ENCODE peak calls at places on chromosomes 1 and 21, in five cellular contexts. One of them, this sample, is unnamed.

GRCh38 chr1:171329251-171329650 is 15.3 kb downstream of the FMO4 start:
- DNase-seq in neuronal stem cell: no peak
- DNase-seq in GM23338: no peak
- DNase-seq in DND-41: no peak
- DNase-seq in hepatocyte: no peak
- DNase-seq in this sample: no peak

GRCh38 chr1:15961492-15961891 is 14.4 kb downstream of the ZBTB17 start:
- DNase-seq in neuronal stem cell: no peak
- DNase-seq in GM23338: peak; percentile 53
- DNase-seq in DND-41: no peak
- DNase-seq in hepatocyte: no peak
- DNase-seq in this sample: no peak

GRCh38 chr1:214044438-214045214 is 56.9 kb downstream of the PROX1 start:
- DNase-seq in neuronal stem cell: no peak
- DNase-seq in GM23338: peak; percentile 21
- DNase-seq in DND-41: no peak
- DNase-seq in hepatocyte: peak; percentile 21
- DNase-seq in this sample: no peak

GRCh38 chr21:27306821-27307746 is 340.2 kb upstream of the ADAMTS5 start:
- DNase-seq in neuronal stem cell: no peak
- DNase-seq in GM23338: no peak
- DNase-seq in DND-41: no peak
- DNase-seq in hepatocyte: no peak
- DNase-seq in this sample: no peak

GRCh38 chr1:42847721-42848470 is 1.5 kb downstream of the ZNF691 start:
- DNase-seq in neuronal stem cell: no peak
- DNase-seq in GM23338: no peak
- DNase-seq in DND-41: no peak
- DNase-seq in hepatocyte: no peak
- DNase-seq in this sample: peak; percentile 64

GRCh38 chr1:174746024-174746808 is 253.5 kb upstream of the CACYBP start:
- DNase-seq in neuronal stem cell: no peak
- DNase-seq in GM23338: no peak
- DNase-seq in DND-41: no peak
- DNase-seq in hepatocyte: no peak
- DNase-seq in this sample: no peak

GRCh38 chr21:26961704-26962103 is 5.2 kb downstream of the ADAMTS5 start:
- DNase-seq in neuronal stem cell: no peak
- DNase-seq in GM23338: peak; percentile 83
- DNase-seq in DND-41: no peak
- DNase-seq in hepatocyte: no peak
- DNase-seq in this sample: no peak

GRCh38 chr1:61459345-61459744 is 265.6 kb downstream of the TM2D1 start:
- DNase-seq in neuronal stem cell: no peak
- DNase-seq in GM23338: no peak
- DNase-seq in DND-41: no peak
- DNase-seq in hepatocyte: no peak
- DNase-seq in this sample: no peak

GRCh38 chr1:183293243-183293642 is 107.2 kb downstream of the LAMC2 start:
- DNase-seq in neuronal stem cell: no peak
- DNase-seq in GM23338: no peak
- DNase-seq in DND-41: no peak
- DNase-seq in hepatocyte: no peak
- DNase-seq in this sample: no peak

GRCh38 chr1:230350208-230350921 is 75.8 kb downstream of the PGBD5 start:
- DNase-seq in neuronal stem cell: no peak
- DNase-seq in GM23338: no peak
- DNase-seq in DND-41: no peak
- DNase-seq in hepatocyte: no peak
- DNase-seq in this sample: no peak

GRCh38 chr1:112702067-112702395 is 4.9 kb downstream of the RHOC start:
- DNase-seq in neuronal stem cell: no peak
- DNase-seq in GM23338: no peak
- DNase-seq in DND-41: no peak
- DNase-seq in hepatocyte: no peak
- DNase-seq in this sample: no peak

GRCh38 chr1:221887091-221887746 is 145.3 kb upstream of the DUSP10 start:
- DNase-seq in neuronal stem cell: no peak
- DNase-seq in GM23338: no peak
- DNase-seq in DND-41: no peak
- DNase-seq in hepatocyte: peak; percentile 77
- DNase-seq in this sample: no peak

GRCh38 chr1:10720635-10721034 is 75.8 kb downstream of the CASZ1 start:
- DNase-seq in neuronal stem cell: no peak
- DNase-seq in GM23338: no peak
- DNase-seq in DND-41: no peak
- DNase-seq in hepatocyte: no peak
- DNase-seq in this sample: no peak

GRCh38 chr1:9078035-9078948 is 8.9 kb upstream of the SLC2A5 start:
- DNase-seq in neuronal stem cell: no peak
- DNase-seq in GM23338: no peak
- DNase-seq in DND-41: no peak
- DNase-seq in hepatocyte: no peak
- DNase-seq in this sample: peak; percentile 63

GRCh38 chr1:183244466-183244865 is 58.4 kb downstream of the LAMC2 start:
- DNase-seq in neuronal stem cell: no peak
- DNase-seq in GM23338: no peak
- DNase-seq in DND-41: no peak
- DNase-seq in hepatocyte: peak; percentile 30
- DNase-seq in this sample: no peak

GRCh38 chr21:41316641-41317392 is at the start of gene FAM3B:
- DNase-seq in neuronal stem cell: peak; percentile 15
- DNase-seq in GM23338: peak; percentile 85
- DNase-seq in DND-41: no peak
- DNase-seq in hepatocyte: peak; percentile 69
- DNase-seq in this sample: no peak

GRCh38 chr1:41799723-41800122 is 119.0 kb downstream of the HIVEP3 start:
- DNase-seq in neuronal stem cell: no peak
- DNase-seq in GM23338: no peak
- DNase-seq in DND-41: no peak
- DNase-seq in hepatocyte: no peak
- DNase-seq in this sample: no peak

GRCh38 chr1:34419662-34420061 is 243.0 kb downstream of the C1orf94 start:
- DNase-seq in neuronal stem cell: no peak
- DNase-seq in GM23338: peak; percentile 79
- DNase-seq in DND-41: no peak
- DNase-seq in hepatocyte: no peak
- DNase-seq in this sample: no peak

GRCh38 chr21:44947930-44948331 is 8.1 kb downstream of the SLX9 start:
- DNase-seq in neuronal stem cell: no peak
- DNase-seq in GM23338: no peak
- DNase-seq in DND-41: no peak
- DNase-seq in hepatocyte: no peak
- DNase-seq in this sample: no peak

GRCh38 chr1:28926629-28927441 is 12.5 kb downstream of the EPB41 start:
- DNase-seq in neuronal stem cell: no peak
- DNase-seq in GM23338: peak; percentile 16
- DNase-seq in DND-41: peak; percentile 63
- DNase-seq in hepatocyte: no peak
- DNase-seq in this sample: peak; percentile 92

GRCh38 chr1:8736927-8737326 is 80.5 kb downstream of the RERE start:
- DNase-seq in neuronal stem cell: no peak
- DNase-seq in GM23338: no peak
- DNase-seq in DND-41: no peak
- DNase-seq in hepatocyte: no peak
- DNase-seq in this sample: no peak

GRCh38 chr1:22326372-22326915 is 125.2 kb upstream of the ZBTB40 start:
- DNase-seq in neuronal stem cell: no peak
- DNase-seq in GM23338: no peak
- DNase-seq in DND-41: no peak
- DNase-seq in hepatocyte: no peak
- DNase-seq in this sample: no peak

GRCh38 chr1:65393928-65394327 is 26.5 kb upstream of the LEPR start:
- DNase-seq in neuronal stem cell: no peak
- DNase-seq in GM23338: no peak
- DNase-seq in DND-41: no peak
- DNase-seq in hepatocyte: no peak
- DNase-seq in this sample: no peak

GRCh38 chr1:152873495-152873894 is 4.6 kb upstream of the SMCP start:
- DNase-seq in neuronal stem cell: no peak
- DNase-seq in GM23338: no peak
- DNase-seq in DND-41: no peak
- DNase-seq in hepatocyte: no peak
- DNase-seq in this sample: no peak

GRCh38 chr1:157090771-157091170 is 8.8 kb downstream of the ETV3L start:
- DNase-seq in neuronal stem cell: no peak
- DNase-seq in GM23338: no peak
- DNase-seq in DND-41: no peak
- DNase-seq in hepatocyte: no peak
- DNase-seq in this sample: no peak

GRCh38 chr1:246907472-246907871 is 24.3 kb downstream of the AHCTF1 start:
- DNase-seq in neuronal stem cell: no peak
- DNase-seq in GM23338: peak; percentile 66
- DNase-seq in DND-41: peak; percentile 43
- DNase-seq in hepatocyte: peak; percentile 63
- DNase-seq in this sample: peak; percentile 51

GRCh38 chr1:206606867-206607266 is 5.4 kb downstream of the EIF2D start:
- DNase-seq in neuronal stem cell: no peak
- DNase-seq in GM23338: peak; percentile 70
- DNase-seq in DND-41: no peak
- DNase-seq in hepatocyte: peak; percentile 40
- DNase-seq in this sample: peak; percentile 51

GRCh38 chr1:82269466-82269865 is 468.7 kb downstream of the ADGRL2 start:
- DNase-seq in neuronal stem cell: no peak
- DNase-seq in GM23338: no peak
- DNase-seq in DND-41: no peak
- DNase-seq in hepatocyte: peak; percentile 28
- DNase-seq in this sample: no peak

DNA sequence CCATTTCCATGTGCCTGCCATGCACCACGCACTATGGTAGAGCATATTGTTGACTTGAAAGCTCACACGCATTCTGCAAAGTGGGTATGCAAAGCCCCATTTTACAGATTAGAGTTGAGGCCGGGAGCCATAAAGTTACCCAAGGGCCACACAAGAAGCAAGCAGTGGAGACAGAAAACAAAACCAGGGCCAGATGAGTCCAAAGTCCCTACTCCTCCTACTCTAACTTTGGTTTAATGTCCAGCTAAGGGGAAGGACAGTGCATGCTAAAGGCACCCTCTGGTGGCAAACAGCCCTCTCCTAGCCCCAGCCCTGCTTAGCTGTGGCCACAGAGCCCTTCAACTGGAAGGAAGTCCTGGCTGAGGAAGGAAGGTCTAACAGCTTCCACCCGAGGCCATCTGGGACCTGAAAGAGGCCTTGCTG is 74.9 kb downstream of the SLC66A1 start:
- DNase-seq in neuronal stem cell: no peak
- DNase-seq in GM23338: no peak
- DNase-seq in DND-41: no peak
- DNase-seq in hepatocyte: no peak
- DNase-seq in this sample: no peak
- H3K4me2 ChIP-seq in neuronal stem cell: no peak overlapping the region
- H3K4me2 ChIP-seq in GM23338: no peak overlapping the region
- H3K4me2 ChIP-seq in DND-41: no peak overlapping the region
- H3K4me2 ChIP-seq in hepatocyte: no peak overlapping the region
- H3K4me2 ChIP-seq in this sample: no peak overlapping the region

DNA sequence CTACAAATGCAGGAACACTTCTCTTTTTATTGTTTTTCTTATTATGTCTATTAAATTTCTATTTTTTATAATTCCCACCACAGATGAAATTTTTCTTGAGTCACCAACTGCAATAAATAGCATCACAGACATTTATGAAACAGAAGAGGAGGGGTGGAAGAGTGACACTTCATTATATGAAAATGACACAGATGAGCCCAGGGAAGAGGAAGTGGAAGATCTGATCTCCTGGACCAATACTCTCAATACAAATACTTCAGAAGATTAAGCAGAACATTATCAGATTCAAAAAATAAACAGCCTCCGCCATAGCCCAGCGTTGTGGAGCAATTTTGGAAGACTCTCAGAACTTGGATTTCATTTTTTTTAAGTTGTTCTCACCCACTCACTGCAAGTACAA is 63.5 kb downstream of the UBE2U start:
- DNase-seq in neuronal stem cell: no peak
- DNase-seq in GM23338: no peak
- DNase-seq in DND-41: no peak
- DNase-seq in hepatocyte: no peak
- DNase-seq in this sample: no peak
- H3K4me2 ChIP-seq in neuronal stem cell: no peak overlapping the region
- H3K4me2 ChIP-seq in GM23338: no peak overlapping the region
- H3K4me2 ChIP-seq in DND-41: no peak overlapping the region
- H3K4me2 ChIP-seq in hepatocyte: no peak overlapping the region
- H3K4me2 ChIP-seq in this sample: no peak overlapping the region

GRCh38 chr1:154969246-154969645 is 1.3 kb downstream of the SHC1 start:
- DNase-seq in neuronal stem cell: no peak
- DNase-seq in GM23338: no peak
- DNase-seq in DND-41: no peak
- DNase-seq in hepatocyte: no peak
- DNase-seq in this sample: no peak
- H3K4me2 ChIP-seq in neuronal stem cell: peak overlapping the region; percentile 96
- H3K4me2 ChIP-seq in GM23338: peak overlapping the region; percentile 90
- H3K4me2 ChIP-seq in DND-41: no peak overlapping the region
- H3K4me2 ChIP-seq in hepatocyte: peak overlapping the region; percentile 75
- H3K4me2 ChIP-seq in this sample: no peak overlapping the region

GRCh38 chr1:201918343-201918742 is 28.0 kb downstream of the LMOD1 start:
- DNase-seq in neuronal stem cell: no peak
- DNase-seq in GM23338: no peak
- DNase-seq in DND-41: no peak
- DNase-seq in hepatocyte: no peak
- DNase-seq in this sample: no peak

GRCh38 chr1:201921952-201922558 is 24.3 kb downstream of the LMOD1 start:
- DNase-seq in neuronal stem cell: no peak
- DNase-seq in GM23338: no peak
- DNase-seq in DND-41: no peak
- DNase-seq in hepatocyte: no peak
- DNase-seq in this sample: no peak

GRCh38 chr1:201914456-201915235 is 25.9 kb downstream of the SHISA4 start:
- DNase-seq in neuronal stem cell: no peak
- DNase-seq in GM23338: no peak
- DNase-seq in DND-41: no peak
- DNase-seq in hepatocyte: no peak
- DNase-seq in this sample: no peak

GRCh38 chr1:201916649-201917249 is 28.1 kb downstream of the SHISA4 start:
- DNase-seq in neuronal stem cell: no peak
- DNase-seq in GM23338: no peak
- DNase-seq in DND-41: no peak
- DNase-seq in hepatocyte: peak; percentile 81
- DNase-seq in this sample: no peak

DNA sequence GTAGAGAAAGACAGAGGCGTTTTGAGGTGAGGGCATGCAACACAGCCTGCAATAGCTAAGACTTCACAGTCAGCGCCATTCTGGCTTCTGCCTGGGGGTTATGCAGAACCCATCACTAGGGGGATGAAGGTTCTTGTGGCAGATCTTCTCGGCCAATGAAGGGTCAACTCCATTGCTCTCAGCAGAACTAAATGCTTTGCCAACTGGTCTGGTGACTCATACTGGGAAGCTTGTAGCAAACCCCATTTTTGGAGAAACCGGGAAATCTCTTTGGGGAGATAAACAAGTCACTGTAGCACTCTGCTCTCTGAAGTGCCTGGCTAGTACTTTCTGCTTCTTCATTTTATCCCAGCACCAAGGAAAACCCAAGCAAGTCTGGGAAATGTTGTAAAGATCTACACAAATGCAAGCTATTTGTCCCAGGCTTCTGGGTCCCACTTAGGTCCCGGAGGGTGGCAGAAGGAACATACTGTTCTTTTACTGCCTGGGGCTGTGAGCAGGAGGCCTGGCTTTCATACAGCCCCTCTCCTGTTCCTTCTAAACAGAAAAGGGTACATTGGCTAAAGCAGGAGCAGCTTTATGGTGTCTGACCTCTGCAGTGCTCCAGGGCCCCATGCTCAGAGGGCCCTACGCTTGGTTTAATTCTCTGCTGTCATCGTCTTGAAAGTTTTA is 28.8 kb downstream of the SHISA4 start:
- DNase-seq in neuronal stem cell: no peak
- DNase-seq in GM23338: no peak
- DNase-seq in DND-41: no peak
- DNase-seq in hepatocyte: peak; percentile 58
- DNase-seq in this sample: no peak
- H3K4me2 ChIP-seq in neuronal stem cell: no peak overlapping the region
- H3K4me2 ChIP-seq in GM23338: no peak overlapping the region
- H3K4me2 ChIP-seq in DND-41: no peak overlapping the region
- H3K4me2 ChIP-seq in hepatocyte: peak overlapping the region; percentile 46
- H3K4me2 ChIP-seq in this sample: no peak overlapping the region